ENCODE peak calls at places on chromosome 6, in five cellular contexts. One of them, this sample, is unnamed.

GRCh38 chr6:159052720-159053119 is 7.9 kb upstream of the TAGAP start:
- DNase-seq in retina: no peak
- DNase-seq in stimulated activated CD4-positive, alpha-beta T cell treated with anti-CD3 and anti-CD28 coated beads, Interleukin-1b, Interleukin-23, amount 100 ng/mL, for 48 hours: no peak
- DNase-seq in GDM1: no peak
- DNase-seq in substantia nigra: no peak
- DNase-seq in this sample: no peak

GRCh38 chr6:37643851-37644672 is 53.6 kb downstream of the MDGA1 start:
- DNase-seq in GDM1: peak
- DNase-seq in retina: no peak
- DNase-seq in substantia nigra: no peak
- DNase-seq in stimulated activated CD4-positive, alpha-beta T cell treated with anti-CD3 and anti-CD28 coated beads, Interleukin-1b, Interleukin-23, amount 100 ng/mL, for 48 hours: no peak
- DNase-seq in this sample: no peak

GRCh38 chr6:109456710-109457595 is 1.4 kb upstream of the MICAL1 start:
- DNase-seq in retina: no peak
- DNase-seq in GDM1: no peak
- DNase-seq in substantia nigra: no peak
- DNase-seq in stimulated activated CD4-positive, alpha-beta T cell treated with anti-CD3 and anti-CD28 coated beads, Interleukin-1b, Interleukin-23, amount 100 ng/mL, for 48 hours: no peak
- DNase-seq in this sample: no peak

GRCh38 chr6:17169291-17169690 is 67.4 kb downstream of the STMND1 start:
- DNase-seq in substantia nigra: no peak
- DNase-seq in retina: no peak
- DNase-seq in GDM1: no peak
- DNase-seq in stimulated activated CD4-positive, alpha-beta T cell treated with anti-CD3 and anti-CD28 coated beads, Interleukin-1b, Interleukin-23, amount 100 ng/mL, for 48 hours: no peak
- DNase-seq in this sample: no peak

GRCh38 chr6:5865492-5866031 is 141.2 kb downstream of the NRN1 start:
- DNase-seq in substantia nigra: no peak
- DNase-seq in retina: no peak
- DNase-seq in GDM1: peak
- DNase-seq in stimulated activated CD4-positive, alpha-beta T cell treated with anti-CD3 and anti-CD28 coated beads, Interleukin-1b, Interleukin-23, amount 100 ng/mL, for 48 hours: no peak
- DNase-seq in this sample: no peak

GRCh38 chr6:155317186-155317585 is 2.9 kb upstream of the TFB1M start:
- DNase-seq in retina: no peak
- DNase-seq in GDM1: no peak
- DNase-seq in stimulated activated CD4-positive, alpha-beta T cell treated with anti-CD3 and anti-CD28 coated beads, Interleukin-1b, Interleukin-23, amount 100 ng/mL, for 48 hours: no peak
- DNase-seq in substantia nigra: no peak
- DNase-seq in this sample: no peak

GRCh38 chr6:44489912-44490604 is 102.6 kb downstream of the CDC5L start:
- DNase-seq in stimulated activated CD4-positive, alpha-beta T cell treated with anti-CD3 and anti-CD28 coated beads, Interleukin-1b, Interleukin-23, amount 100 ng/mL, for 48 hours: no peak
- DNase-seq in substantia nigra: no peak
- DNase-seq in retina: no peak
- DNase-seq in GDM1: no peak
- DNase-seq in this sample: no peak

GRCh38 chr6:3227363-3228045 is at the start of gene TUBB2B:
- DNase-seq in GDM1: no peak
- DNase-seq in substantia nigra: no peak
- DNase-seq in retina: peak
- DNase-seq in stimulated activated CD4-positive, alpha-beta T cell treated with anti-CD3 and anti-CD28 coated beads, Interleukin-1b, Interleukin-23, amount 100 ng/mL, for 48 hours: no peak
- DNase-seq in this sample: peak

GRCh38 chr6:136641166-136641565 is 90.9 kb upstream of the MAP7 start:
- DNase-seq in substantia nigra: no peak
- DNase-seq in GDM1: no peak
- DNase-seq in stimulated activated CD4-positive, alpha-beta T cell treated with anti-CD3 and anti-CD28 coated beads, Interleukin-1b, Interleukin-23, amount 100 ng/mL, for 48 hours: no peak
- DNase-seq in retina: no peak
- DNase-seq in this sample: no peak

GRCh38 chr6:90375681-90376439 is 79.2 kb upstream of the BACH2 start:
- DNase-seq in GDM1: no peak
- DNase-seq in stimulated activated CD4-positive, alpha-beta T cell treated with anti-CD3 and anti-CD28 coated beads, Interleukin-1b, Interleukin-23, amount 100 ng/mL, for 48 hours: no peak
- DNase-seq in substantia nigra: no peak
- DNase-seq in retina: no peak
- DNase-seq in this sample: no peak

GRCh38 chr6:152290693-152291092 is 346.5 kb downstream of the SYNE1 start:
- DNase-seq in substantia nigra: no peak
- DNase-seq in retina: no peak
- DNase-seq in stimulated activated CD4-positive, alpha-beta T cell treated with anti-CD3 and anti-CD28 coated beads, Interleukin-1b, Interleukin-23, amount 100 ng/mL, for 48 hours: no peak
- DNase-seq in GDM1: no peak
- DNase-seq in this sample: no peak

GRCh38 chr6:39301606-39302005 is 12.6 kb downstream of the KCNK17 start:
- DNase-seq in retina: peak
- DNase-seq in stimulated activated CD4-positive, alpha-beta T cell treated with anti-CD3 and anti-CD28 coated beads, Interleukin-1b, Interleukin-23, amount 100 ng/mL, for 48 hours: no peak
- DNase-seq in GDM1: no peak
- DNase-seq in substantia nigra: no peak
- DNase-seq in this sample: no peak